ENCODE peak calls at places on chromosomes 3 and 15, in five cellular contexts. A is cardiac fibroblast, L is DND-41, G is fibroblast of the aortic adventitia, Z is fibroblast of lung. I is an unnamed sample.

GRCh38 chr3:19248143-19248542 is 99.8 kb downstream of the KCNH8 start:
- DNase-seq in A (no peak), L (no peak), G (no peak), Z (no peak), I (peak)

GRCh38 chr15:37034835-37035234 is 65.5 kb downstream of the MEIS2 start:
- DNase-seq in A (no peak), L (no peak), G (no peak), Z (no peak), I (peak)

GRCh38 chr3:47901280-47901833 is 98.4 kb downstream of the DHX30 start:
- DNase-seq in A (no peak), L (no peak), G (no peak), Z (no peak), I (no peak)

GRCh38 chr3:173770796-173771573 is 373.4 kb downstream of the NLGN1 start:
- DNase-seq in A (no peak), L (no peak), G (peak), Z (peak), I (no peak)

GRCh38 chr3:129942296-129942695 is 32.2 kb upstream of the TRH start:
- DNase-seq in A (peak), L (peak), G (peak), Z (peak), I (peak)

GRCh38 chr3:126261037-126261436 is 80.7 kb upstream of the ALDH1L1 start:
- DNase-seq in A (peak), L (peak), G (peak), Z (peak), I (no peak)

GRCh38 chr15:67059127-67059553 is 6.3 kb upstream of the SMAD3 start:
- DNase-seq in A (peak), L (no peak), G (no peak), Z (no peak), I (no peak)

GRCh38 chr15:80072285-80072684 is 12.8 kb downstream of the ZFAND6 start:
- DNase-seq in A (peak), L (peak), G (peak), Z (peak), I (peak)

GRCh38 chr3:42490243-42490642 is 12.2 kb upstream of the VIPR1 start:
- DNase-seq in A (peak), L (no peak), G (peak), Z (peak), I (peak)

GRCh38 chr3:83048556-83048955 is 1287.1 kb upstream of the GBE1 start:
- DNase-seq in A (no peak), L (no peak), G (no peak), Z (no peak), I (no peak)
- TF ChIP-seq CTCF in A (no peak), L (no peak), G (no peak), Z (no peak), I (no peak)

GRCh38 chr15:63189955-63190691 is 717 bp downstream of the RAB8B start:
- DNase-seq in A (no peak), L (no peak), G (peak), Z (no peak), I (no peak)

GRCh38 chr15:63191895-63192603 is 2.6 kb downstream of the RAB8B start:
- DNase-seq in A (peak), L (peak), G (no peak), Z (no peak), I (peak)

GRCh38 chr15:63188937-63189871 is at the start of gene RAB8B:
- DNase-seq in A (peak), L (peak), G (peak), Z (peak), I (peak)

GRCh38 chr15:63192604-63193206 is 3.3 kb downstream of the RAB8B start:
- DNase-seq in A (no peak), L (no peak), G (no peak), Z (no peak), I (peak)

GRCh38 chr15:63190993-63191392 is 1.6 kb downstream of the RAB8B start:
- DNase-seq in A (no peak), L (no peak), G (peak), Z (no peak), I (no peak)
- H3K4me3 ChIP-seq in A (peak), L (peak), G (peak), Z (peak), I (peak)

GRCh38 chr3:151426337-151426648 is 34.6 kb downstream of the IGSF10 start:
- DNase-seq in A (no peak), L (no peak), G (no peak), Z (no peak), I (peak)
- TF ChIP-seq CTCF in A (no peak), L (peak), G (no peak), Z (no peak), I (peak)

GRCh38 chr3:2096196-2096595 is 2.5 kb upstream of the CNTN4 start:
- DNase-seq in A (no peak), L (no peak), G (no peak), Z (no peak), I (no peak)

GRCh38 chr3:2099779-2100191 is 1.1 kb downstream of the CNTN4 start:
- DNase-seq in A (no peak), L (no peak), G (no peak), Z (no peak), I (no peak)

GRCh38 chr3:2098398-2099027 is at the start of gene CNTN4:
- DNase-seq in A (peak), L (no peak), G (no peak), Z (no peak), I (peak)

GRCh38 chr3:2099028-2099671 is 484 bp downstream of the CNTN4 start:
- DNase-seq in A (no peak), L (no peak), G (no peak), Z (no peak), I (no peak)

GRCh38 chr3:2097641-2098191 is 950 bp upstream of the CNTN4 start:
- DNase-seq in A (no peak), L (no peak), G (no peak), Z (no peak), I (no peak)
- H3K4me3 ChIP-seq in A (no peak), L (no peak), G (no peak), Z (no peak), I (no peak)

I was measured in GM12865.